ENCODE peak calls at places on chromosomes 12 and 14, in eight cellular contexts. Q is PC-3, I is upper lobe of right lung, X is thoracic aorta, E is prostate gland, Z is stomach, W is Peyer's patch, U is DND-41. C is an unnamed sample.

GRCh38 chr14:92341791-92342190 is 18.8 kb downstream of the SLC24A4 start:
- DNase-seq in Q (no peak), I (no peak), X (no peak), E (no peak), Z (no peak), W (no peak), U (no peak), C (no peak)

GRCh38 chr14:55891692-55892091 is 226.5 kb upstream of the PELI2 start:
- DNase-seq in Q (no peak), I (no peak), X (no peak), E (no peak), Z (no peak), W (no peak), U (no peak), C (no peak)

GRCh38 chr12:99852666-99853065 is 132.1 kb downstream of the ANKS1B start:
- DNase-seq in Q (no peak), I (no peak), X (no peak), E (no peak), Z (no peak), W (no peak), U (no peak), C (no peak)

GRCh38 chr12:7994731-7995205 is 37.7 kb upstream of the FOXJ2 start:
- DNase-seq in Q (peak; percentile 89), I (no peak), X (no peak), E (no peak), Z (no peak), W (no peak), U (no peak), C (no peak)

GRCh38 chr14:75456069-75457023 is 28.5 kb downstream of the JDP2 start:
- DNase-seq in Q (no peak), I (no peak), X (no peak), E (no peak), Z (peak; percentile 40), W (no peak), U (no peak), C (no peak)

GRCh38 chr12:131363416-131363815 is 347.5 kb upstream of the SFSWAP start:
- DNase-seq in Q (no peak), I (no peak), X (no peak), E (no peak), Z (no peak), W (no peak), U (no peak), C (no peak)

GRCh38 chr12:126860210-126860609 is 1406.8 kb upstream of the TMEM132C start:
- DNase-seq in Q (no peak), I (no peak), X (no peak), E (no peak), Z (no peak), W (no peak), U (no peak), C (no peak)

GRCh38 chr14:25394356-25394755 is 344.4 kb upstream of the STXBP6 start:
- DNase-seq in Q (no peak), I (no peak), X (no peak), E (no peak), Z (no peak), W (no peak), U (no peak), C (no peak)

GRCh38 chr12:57852620-57853509 is 6.3 kb upstream of the CTDSP2 start:
- DNase-seq in Q (no peak), I (peak; percentile 74), X (no peak), E (peak; percentile 51), Z (no peak), W (no peak), U (no peak), C (no peak)

GRCh38 chr14:94041551-94042346 is 15.6 kb downstream of the OTUB2 start:
- DNase-seq in Q (no peak), I (peak; percentile 77), X (no peak), E (no peak), Z (peak; percentile 54), W (no peak), U (no peak), C (no peak)

GRCh38 chr14:94044476-94045091 is 18.4 kb downstream of the OTUB2 start:
- DNase-seq in Q (no peak), I (peak; percentile 62), X (no peak), E (no peak), Z (no peak), W (no peak), U (no peak), C (no peak)

GRCh38 chr14:94042433-94043091 is 16.4 kb downstream of the OTUB2 start:
- DNase-seq in Q (no peak), I (peak; percentile 67), X (no peak), E (no peak), Z (no peak), W (no peak), U (no peak), C (no peak)

GRCh38 chr14:94043756-94044475 is 17.8 kb downstream of the OTUB2 start:
- DNase-seq in Q (no peak), I (peak; percentile 56), X (no peak), E (no peak), Z (no peak), W (no peak), U (no peak), C (no peak)

GRCh38 chr14:94043111-94043755 is 17.1 kb downstream of the OTUB2 start:
- DNase-seq in Q (no peak), I (peak; percentile 65), X (no peak), E (no peak), Z (no peak), W (no peak), U (no peak), C (no peak)
- H3K4me1 ChIP-seq in Q (no peaks in the 10 kb centered on the region), I (peaks cover 13% of the 10 kb centered on the region), X (peaks cover 14% of the 10 kb centered on the region), E (no peaks in the 10 kb centered on the region), Z (peaks cover 13% of the 10 kb centered on the region), W (no peaks in the 10 kb centered on the region), U (no peaks in the 10 kb centered on the region), C (no peaks in the 10 kb centered on the region)

GRCh38 chr12:32448581-32448980 is 49.2 kb downstream of the FGD4 start:
- DNase-seq in Q (no peak), I (no peak), X (no peak), E (no peak), Z (no peak), W (no peak), U (no peak), C (no peak)
- TF ChIP-seq CTCF in Q (no peak), I (no peak), X (no peak), E (no peak), Z (no peak), W (no peak), U (no peak), C (no peak)

GRCh38 chr14:22314183-22314820 is 274.7 kb downstream of the DAD1 start:
- DNase-seq in Q (peak; percentile 88), I (no peak), X (no peak), E (peak; percentile 14), Z (no peak), W (no peak), U (peak; percentile 25), C (no peak)
- H3K4me1 ChIP-seq in Q (peaks cover 29% of the 10 kb centered on the region), I (no peaks in the 10 kb centered on the region), X (peaks cover 10% of the 10 kb centered on the region), E (no peaks in the 10 kb centered on the region), Z (no peaks in the 10 kb centered on the region), W (no peaks in the 10 kb centered on the region), U (no peaks in the 10 kb centered on the region), C (no peaks in the 10 kb centered on the region)

GRCh38 chr14:77376380-77376770 is 519 bp downstream of the TMED8 start:
- DNase-seq in Q (peak; percentile 27), I (peak; percentile 70), X (no peak), E (peak; percentile 5), Z (peak; percentile 25), W (no peak), U (peak; percentile 58), C (peak; percentile 54)

GRCh38 chr14:77375164-77375950 is 1.5 kb downstream of the TMED8 start:
- DNase-seq in Q (no peak), I (no peak), X (no peak), E (no peak), Z (no peak), W (no peak), U (peak; percentile 21), C (no peak)

GRCh38 chr14:77375973-77376372 is 921 bp downstream of the TMED8 start:
- DNase-seq in Q (no peak), I (no peak), X (no peak), E (no peak), Z (no peak), W (no peak), U (no peak), C (no peak)

GRCh38 chr14:77377502-77377844 is 294 bp downstream of the SAMD15 start:
- DNase-seq in Q (no peak), I (no peak), X (no peak), E (no peak), Z (no peak), W (no peak), U (no peak), C (no peak)

GRCh38 chr14:77376771-77377501 is at the start of the genes SAMD15 and TMED8:
- DNase-seq in Q (peak; percentile 94), I (peak; percentile 93), X (peak; percentile 30), E (peak; percentile 74), Z (peak; percentile 82), W (peak; percentile 87), U (peak; percentile 84), C (peak; percentile 91)
- TF ChIP-seq CTCF in Q (peak; percentile 37), I (peak; percentile 36), X (peak; percentile 33), E (peak; percentile 43), Z (no peak), W (peak; percentile 38), U (peak; percentile 27), C (peak; percentile 41)

GRCh38 chr14:52078721-52079120 is 9.9 kb upstream of the NID2 start:
- DNase-seq in Q (peak; percentile 37), I (no peak), X (no peak), E (no peak), Z (no peak), W (no peak), U (no peak), C (no peak)
- H3K4me1 ChIP-seq in Q (peaks cover 66% of the 10 kb centered on the region), I (peaks cover 3% of the 10 kb centered on the region), X (peaks cover 35% of the 10 kb centered on the region), E (no peaks in the 10 kb centered on the region), Z (no peaks in the 10 kb centered on the region), W (no peaks in the 10 kb centered on the region), U (no peaks in the 10 kb centered on the region), C (no peaks in the 10 kb centered on the region)

GRCh38 chr14:65170768-65171251 is 68.5 kb upstream of the MAX start:
- DNase-seq in Q (peak; percentile 80), I (no peak), X (no peak), E (no peak), Z (no peak), W (no peak), U (peak; percentile 63), C (no peak)
- TF ChIP-seq CTCF in Q (peak; percentile 76), I (no peak), X (no peak), E (peak; percentile 22), Z (peak; percentile 8), W (peak; percentile 23), U (peak; percentile 63), C (no peak)